ENCODE peak calls at places on chromosome 2, in five cellular contexts. E is sciatic nerve; N is naive thymus-derived CD8-positive, alpha-beta T cell; Y is stimulated activated naive B cell treated with anti-CD40 and anti-IgM and Interleukin-4, amounts not matched to agents 10 μg/mL and 1 μg/mL and 100 μg/mL, for 72 hours; X is stimulated activated CD8-positive, alpha-beta memory T cell treated with anti-CD3 and anti-CD28 coated beads, Interleukin-12 subunit alpha, Interleukin-12 subunit beta, amount 100 ng/mL, for 1 hour. K is an unnamed sample.

GRCh38 chr2:98543842-98544241 is 64.5 kb downstream of the COA5 start:
- DNase-seq in E (no peak), Y (no peak), X (no peak), N (no peak), K (no peak)

GRCh38 chr2:41963661-41964525 is 83.9 kb upstream of the PKDCC start:
- DNase-seq in E (peak), X (no peak), N (no peak), Y (no peak), K (no peak)

GRCh38 chr2:46163804-46164569 is 133.2 kb upstream of the EPAS1 start:
- DNase-seq in N (no peak), E (no peak), Y (no peak), X (no peak), K (no peak)

GRCh38 chr2:7649461-7650228 is 732.4 kb downstream of the RNF144A start:
- DNase-seq in X (no peak), E (no peak), Y (no peak), N (peak), K (no peak)

GRCh38 chr2:3692375-3692774 is 11.0 kb upstream of the DCDC2C start:
- DNase-seq in N (no peak), E (no peak), Y (no peak), X (no peak), K (no peak)

GRCh38 chr2:149630445-149630844 is 42.9 kb upstream of the MMADHC start:
- DNase-seq in E (no peak), Y (no peak), X (no peak), N (no peak), K (no peak)

GRCh38 chr2:160612266-160612864 is 118.8 kb upstream of the RBMS1 start:
- DNase-seq in X (no peak), Y (no peak), E (no peak), N (no peak), K (no peak)

GRCh38 chr2:10382313-10383061 is 65.6 kb downstream of the ODC1 start:
- DNase-seq in Y (peak), N (peak), X (peak), E (no peak), K (no peak)

GRCh38 chr2:160993543-160994090 is 166.6 kb upstream of the TANK start:
- DNase-seq in X (no peak), Y (no peak), E (no peak), N (no peak), K (no peak)

GRCh38 chr2:40038646-40039045 is 259.6 kb upstream of the THUMPD2 start:
- DNase-seq in E (no peak), N (no peak), X (no peak), Y (no peak), K (no peak)

GRCh38 chr2:113058411-113058994 is 495 bp upstream of the IL36RN start:
- DNase-seq in N (no peak), E (no peak), X (no peak), Y (no peak), K (no peak)

GRCh38 chr2:113240150-113240914 is 38.4 kb downstream of the PAX8 start:
- DNase-seq in N (no peak), Y (no peak), X (no peak), E (peak), K (no peak)

GRCh38 chr2:48428449-48428848 is 101.5 kb upstream of the STON1 start:
- DNase-seq in X (no peak), E (no peak), N (no peak), Y (no peak), K (no peak)

GRCh38 chr2:109545828-109546713 is 67.7 kb downstream of the SEPTIN10 start:
- DNase-seq in E (peak), Y (peak), N (peak), X (peak), K (peak)

GRCh38 chr2:183283176-183283575 is 158.9 kb downstream of the NUP35 start:
- DNase-seq in X (no peak), N (no peak), E (no peak), Y (no peak), K (no peak)

GRCh38 chr2:235132641-235133040 is 180.8 kb downstream of the SH3BP4 start:
- DNase-seq in E (no peak), N (no peak), X (no peak), Y (no peak), K (no peak)

GRCh38 chr2:39550701-39551285 is 113.7 kb upstream of the MAP4K3 start:
- DNase-seq in Y (no peak), E (no peak), X (no peak), N (no peak), K (no peak)